ENCODE peak calls at places on chromosomes 12 and 14, in ten cellular contexts. Z, O, G, Q, E, P, B, H, I and N are unnamed samples.

GRCh38 chr14:89603938-89604480 is 187.0 kb upstream of the FOXN3 start:
- DNase-seq in G (no peak), Q (no peak), E (no peak), O (no peak), B (no peak), I (no peak), Z (no peak), P (no peak), H (no peak), N (no peak)

GRCh38 chr12:110548678-110549077 is 34.4 kb downstream of the PPTC7 start:
- DNase-seq in Q (no peak), I (no peak), H (no peak), P (no peak), E (no peak), Z (no peak), O (no peak), B (no peak), G (no peak), N (peak; percentile 89)

GRCh38 chr14:69008411-69008810 is 29.3 kb upstream of the ACTN1 start:
- DNase-seq in B (no peak), G (no peak), P (no peak), E (no peak), I (no peak), Q (no peak), O (no peak), Z (no peak), H (no peak), N (no peak)

GRCh38 chr12:15788266-15789214 is 648 bp downstream of the EPS8 start:
- DNase-seq in Q (peak; percentile 32), Z (no peak), G (peak; percentile 73), H (peak; percentile 61), B (peak; percentile 49), I (peak; percentile 37), O (peak; percentile 59), E (no peak), P (peak; percentile 16), N (peak; percentile 53)

GRCh38 chr14:49934638-49935037 is 41.8 kb downstream of the ARF6 start:
- DNase-seq in G (no peak), H (no peak), I (no peak), E (no peak), Q (no peak), B (peak; percentile 45), O (no peak), Z (no peak), P (no peak), N (peak; percentile 12)

GRCh38 chr12:106831699-106832098 is 57.2 kb downstream of the RIC8B start:
- DNase-seq in G (no peak), O (no peak), Z (no peak), Q (no peak), H (no peak), P (no peak), I (no peak), E (no peak), B (no peak), N (no peak)

GRCh38 chr14:98512501-98513251 is 759.3 kb downstream of the BCL11B start:
- DNase-seq in G (no peak), H (no peak), I (no peak), E (no peak), Q (no peak), P (no peak), O (no peak), B (peak; percentile 12), Z (no peak), N (no peak)

GRCh38 chr12:3256103-3256551 is 178.9 kb downstream of the TSPAN9 start:
- DNase-seq in Q (no peak), I (no peak), H (no peak), P (peak; percentile 68), G (no peak), O (no peak), B (no peak), E (no peak), Z (no peak), N (no peak)

DNA sequence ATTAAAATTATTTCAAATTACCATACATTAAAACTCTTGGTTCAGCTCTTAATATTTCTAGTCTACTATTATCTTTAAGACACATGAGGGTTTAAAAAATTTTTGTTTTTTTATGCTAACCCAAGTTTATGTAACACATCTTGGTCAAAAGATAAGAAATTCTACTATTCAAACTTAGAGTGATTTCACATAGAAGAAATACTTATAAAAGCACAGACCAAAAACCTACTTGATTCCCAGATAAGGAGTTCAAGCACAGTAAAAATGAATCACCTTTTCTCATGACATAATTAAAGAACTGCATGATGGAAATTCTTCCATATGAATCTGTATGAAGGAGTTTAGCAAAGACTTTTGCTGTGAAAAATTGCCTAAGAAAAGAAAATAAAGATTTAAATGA is 13.9 kb downstream of the PPP2R3C start:
- DNase-seq in O (no peak), G (no peak), Z (no peak), B (no peak), H (no peak), E (no peak), I (no peak), Q (no peak), P (no peak), N (no peak)
- H3K4me3 ChIP-seq in O (no peak overlapping the region), G (no peak overlapping the region), Z (no peak overlapping the region), B (no peak overlapping the region), H (no peak overlapping the region), E (no peak overlapping the region), I (no peak overlapping the region), Q (no peak overlapping the region), P (no peak overlapping the region), N (no peak overlapping the region)

DNA sequence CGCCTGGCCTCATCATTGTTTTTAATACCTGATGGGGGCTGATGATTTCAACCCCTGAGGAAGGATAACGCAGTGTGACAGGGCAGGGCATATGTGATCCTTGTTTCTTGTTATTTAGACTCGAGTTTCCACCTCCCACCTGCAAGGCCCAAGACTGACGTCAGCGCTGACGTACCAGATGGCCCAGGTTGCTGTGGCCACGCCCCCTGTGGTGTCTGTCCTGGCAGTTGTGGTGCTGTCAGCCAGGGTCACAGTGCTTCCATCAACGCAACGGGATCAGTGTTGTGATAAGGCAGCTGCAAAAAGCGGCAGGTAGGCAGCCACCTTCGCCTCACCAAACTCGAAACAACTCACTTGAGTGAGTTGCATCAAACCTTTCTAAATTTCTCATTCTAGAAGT is 18.4 kb downstream of the DDX51 start:
- DNase-seq in P (no peak), H (no peak), G (no peak), B (no peak), E (no peak), Q (no peak), O (no peak), Z (no peak), I (no peak), N (no peak)
- TF ChIP-seq CTCF in P (no peak), H (no peak), G (no peak), B (no peak), E (no peak), Q (no peak), O (no peak), Z (no peak), I (no peak), N (no peak)

DNA sequence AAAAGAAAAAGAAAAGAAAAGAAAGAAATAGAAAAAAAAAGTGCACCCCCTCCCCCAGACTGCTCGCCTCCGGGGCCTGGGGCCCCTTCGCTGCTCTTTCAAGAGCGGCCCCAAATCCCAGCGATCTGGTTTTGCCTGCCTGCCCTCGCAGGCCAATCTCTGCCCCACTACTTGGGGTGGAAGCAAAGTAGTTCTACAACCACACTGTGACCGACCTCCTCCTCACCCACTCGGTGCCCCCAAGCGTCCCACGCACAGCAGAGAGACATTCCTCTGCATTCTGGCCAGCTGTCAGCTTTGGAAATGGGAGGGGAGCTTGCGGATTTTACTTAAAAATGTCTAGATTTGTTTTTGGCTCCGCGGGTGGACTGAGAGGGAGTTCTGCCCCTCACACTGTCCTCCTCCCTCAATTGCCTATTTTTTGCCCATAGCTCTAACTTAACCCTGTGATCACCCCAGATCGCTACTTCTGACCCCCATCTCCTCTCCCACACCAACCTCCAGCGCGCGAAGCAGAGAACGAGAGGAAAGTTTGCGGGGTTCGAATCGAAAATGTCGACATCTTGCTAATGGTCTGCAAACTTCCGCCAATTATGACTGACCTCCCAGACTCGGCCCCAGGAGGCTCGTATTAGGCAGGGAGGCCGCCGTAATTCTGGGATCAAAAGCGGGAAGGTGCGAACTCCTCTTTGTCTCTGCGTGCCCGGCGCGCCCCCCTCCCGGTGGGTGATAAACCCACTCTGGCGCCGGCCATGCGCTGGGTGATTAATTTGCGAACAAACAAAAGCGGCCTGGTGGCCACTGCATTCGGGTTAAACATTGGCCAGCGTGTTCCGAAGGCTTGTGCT is 2.7 kb upstream of the TBX3 start:
- DNase-seq in E (no peak), Q (no peak), B (no peak), I (no peak), H (no peak), P (no peak), Z (no peak), O (peak; percentile 25), G (no peak), N (no peak)
- H3K4me3 ChIP-seq in E (no peak overlapping the region), Q (no peak overlapping the region), B (no peak overlapping the region), I (no peak overlapping the region), H (peak overlapping the region; percentile 25), P (no peak overlapping the region), Z (no peak overlapping the region), O (no peak overlapping the region), G (peak overlapping the region; percentile 5), N (no peak overlapping the region)

DNA sequence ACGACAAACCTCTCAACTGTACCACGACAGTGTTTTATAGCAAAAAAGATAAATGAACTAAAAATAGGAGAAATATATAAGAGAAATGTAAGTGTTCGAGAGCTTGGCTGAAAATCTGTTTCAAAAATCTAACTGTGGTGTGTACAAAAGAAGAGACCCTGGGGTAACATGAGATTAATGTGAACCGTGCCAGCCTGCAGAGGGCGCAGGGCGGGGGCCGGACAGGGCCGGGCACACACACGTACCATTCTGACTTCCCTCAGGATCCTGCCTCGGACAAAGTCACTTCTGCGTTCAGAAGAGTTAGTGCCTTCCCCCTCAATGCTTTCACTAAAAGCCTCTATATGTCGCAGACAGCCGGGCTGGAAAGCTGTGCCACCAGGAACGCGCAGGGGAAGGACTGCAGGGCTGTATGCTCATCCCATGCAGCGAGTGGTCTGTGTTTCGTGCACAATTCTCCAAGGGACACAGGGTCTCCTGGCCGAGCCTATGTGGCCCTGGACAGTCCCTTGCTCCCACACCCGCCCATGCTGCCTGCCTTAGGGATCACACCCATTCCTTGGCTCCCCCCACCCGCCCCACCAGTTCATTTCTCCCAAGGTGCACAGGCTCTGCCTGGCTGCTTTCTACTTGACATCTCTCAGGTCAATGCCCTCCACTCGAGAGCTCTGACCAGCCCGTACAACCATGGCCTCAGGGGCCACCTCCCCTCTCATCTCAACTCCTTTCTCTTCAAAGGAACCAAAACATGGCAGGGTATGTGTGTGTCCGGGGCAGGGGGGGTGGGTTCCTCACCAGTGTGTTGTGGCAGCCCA is 8.5 kb downstream of the CDCA4 start:
- DNase-seq in P (peak; percentile 35), O (no peak), E (no peak), B (no peak), Q (no peak), H (no peak), I (no peak), Z (no peak), G (no peak), N (no peak)
- TF ChIP-seq CTCF in P (peak; percentile 41), O (peak; percentile 27), E (peak; percentile 39), B (no peak), Q (no peak), H (no peak), I (no peak), Z (peak; percentile 30), G (no peak), N (no peak)